ENCODE peak calls at places on chromosomes 5 and 9, in four cellular contexts. N is GM23338, G is upper lobe of left lung, V is transverse colon. F is an unnamed sample. For H3K36me3 and H3K4me1, the result is how much of the 10 kb centered on the place peaks cover.

GRCh38 chr5:176166427-176166826 is 71.8 kb upstream of the SIMC1 start:
- DNase-seq in N (no peak), G (no peak), V (no peak), F (no peak)

GRCh38 chr9:123453904-123454321 is 97.9 kb downstream of the CRB2 start:
- DNase-seq in N (no peak), G (no peak), V (peak), F (peak)

GRCh38 chr5:3002230-3002629 is 250.8 kb upstream of the IRX2 start:
- DNase-seq in N (no peak), G (no peak), V (no peak), F (no peak)

GRCh38 chr5:130912088-130912487 is 253.0 kb downstream of the HINT1 start:
- DNase-seq in N (peak), G (no peak), V (no peak), F (no peak)

GRCh38 chr9:101381118-101381517 is 3.7 kb downstream of the BAAT start:
- DNase-seq in N (no peak), G (no peak), V (no peak), F (no peak)

GRCh38 chr9:114417511-114417910 is 29.7 kb upstream of the AKNA start:
- DNase-seq in N (no peak), G (no peak), V (no peak), F (no peak)

GRCh38 chr9:135615666-135616620 is 23.4 kb downstream of the GLT6D1 start:
- DNase-seq in N (no peak), G (peak), V (no peak), F (no peak)

GRCh38 chr9:119365291-119366027 is 3.8 kb downstream of the BRINP1 start:
- DNase-seq in N (peak), G (no peak), V (no peak), F (no peak)

GRCh38 chr5:94776167-94776566 is 157.7 kb downstream of the SLF1 start:
- DNase-seq in N (no peak), G (no peak), V (no peak), F (no peak)

GRCh38 chr5:78771260-78772240 is 123.0 kb upstream of the LHFPL2 start:
- DNase-seq in N (no peak), G (no peak), V (peak), F (peak)

GRCh38 chr5:79074641-79075040 is 5.1 kb downstream of the BHMT2 start:
- DNase-seq in N (no peak), G (no peak), V (no peak), F (no peak)

GRCh38 chr5:257148-257547 is 14.3 kb upstream of the PDCD6 start:
- DNase-seq in N (no peak), G (no peak), V (no peak), F (no peak)

GRCh38 chr5:140153905-140154304 is 21.1 kb upstream of the CYSTM1 start:
- DNase-seq in N (peak), G (no peak), V (no peak), F (no peak)

GRCh38 chr9:136525841-136526499 is 19.9 kb downstream of the NOTCH1 start:
- DNase-seq in N (no peak), G (no peak), V (peak), F (peak)

GRCh38 chr5:88660947-88661869 is 221.8 kb downstream of the MEF2C start:
- DNase-seq in N (peak), G (peak), V (peak), F (no peak)

DNA sequence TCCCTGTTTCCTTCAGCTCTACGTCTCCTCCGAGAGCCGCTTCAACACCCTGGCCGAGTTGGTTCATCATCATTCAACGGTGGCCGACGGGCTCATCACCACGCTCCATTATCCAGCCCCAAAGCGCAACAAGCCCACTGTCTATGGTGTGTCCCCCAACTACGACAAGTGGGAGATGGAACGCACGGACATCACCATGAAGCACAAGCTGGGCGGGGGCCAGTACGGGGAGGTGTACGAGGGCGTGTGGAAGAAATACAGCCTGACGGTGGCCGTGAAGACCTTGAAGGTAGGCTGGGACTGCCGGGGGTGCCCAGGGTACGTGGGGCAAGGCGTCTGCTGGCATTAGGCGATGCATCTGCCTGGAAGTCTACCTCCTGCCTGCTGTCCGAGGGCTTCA is 27.7 kb downstream of the ABL1 start:
- DNase-seq in N (no peak), G (no peak), V (no peak), F (no peak)
- H3K36me3 ChIP-seq in N (under half), G (under half), V (under half), F (under half)

DNA sequence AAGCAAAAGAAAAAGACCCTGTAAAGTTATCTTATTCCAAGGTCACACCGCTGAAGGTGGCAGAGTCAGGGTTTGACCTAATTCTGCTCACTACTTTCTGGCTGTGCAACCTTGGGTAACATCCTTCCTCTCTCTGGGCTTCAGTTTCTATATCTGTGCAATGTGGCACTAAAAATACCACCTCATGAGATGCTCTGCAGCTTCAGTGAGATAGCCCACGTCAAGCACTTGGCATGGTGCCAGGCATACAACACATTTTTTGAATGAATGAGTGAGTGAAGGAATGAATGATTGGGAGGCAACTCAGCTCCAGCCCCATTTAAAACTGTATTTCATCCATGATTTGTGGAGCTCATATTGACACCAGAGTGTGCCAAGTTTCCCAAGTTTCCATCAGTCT is 62.3 kb downstream of the FOXI1 start:
- DNase-seq in N (no peak), G (no peak), V (no peak), F (no peak)
- TF ChIP-seq POLR2AphosphoS5 in N (no peak), G (no peak), V (no peak), F (no peak)

GRCh38 chr5:14673443-14673842 is 8.9 kb downstream of the OTULIN start:
- DNase-seq in N (no peak), G (no peak), V (no peak), F (no peak)

GRCh38 chr5:14672082-14672481 is 7.6 kb downstream of the OTULIN start:
- DNase-seq in N (no peak), G (no peak), V (no peak), F (no peak)

GRCh38 chr5:14675309-14675708 is 10.8 kb downstream of the OTULIN start:
- DNase-seq in N (no peak), G (no peak), V (no peak), F (no peak)

GRCh38 chr5:14671414-14671813 is 6.9 kb downstream of the OTULIN start:
- DNase-seq in N (no peak), G (no peak), V (no peak), F (no peak)

DNA sequence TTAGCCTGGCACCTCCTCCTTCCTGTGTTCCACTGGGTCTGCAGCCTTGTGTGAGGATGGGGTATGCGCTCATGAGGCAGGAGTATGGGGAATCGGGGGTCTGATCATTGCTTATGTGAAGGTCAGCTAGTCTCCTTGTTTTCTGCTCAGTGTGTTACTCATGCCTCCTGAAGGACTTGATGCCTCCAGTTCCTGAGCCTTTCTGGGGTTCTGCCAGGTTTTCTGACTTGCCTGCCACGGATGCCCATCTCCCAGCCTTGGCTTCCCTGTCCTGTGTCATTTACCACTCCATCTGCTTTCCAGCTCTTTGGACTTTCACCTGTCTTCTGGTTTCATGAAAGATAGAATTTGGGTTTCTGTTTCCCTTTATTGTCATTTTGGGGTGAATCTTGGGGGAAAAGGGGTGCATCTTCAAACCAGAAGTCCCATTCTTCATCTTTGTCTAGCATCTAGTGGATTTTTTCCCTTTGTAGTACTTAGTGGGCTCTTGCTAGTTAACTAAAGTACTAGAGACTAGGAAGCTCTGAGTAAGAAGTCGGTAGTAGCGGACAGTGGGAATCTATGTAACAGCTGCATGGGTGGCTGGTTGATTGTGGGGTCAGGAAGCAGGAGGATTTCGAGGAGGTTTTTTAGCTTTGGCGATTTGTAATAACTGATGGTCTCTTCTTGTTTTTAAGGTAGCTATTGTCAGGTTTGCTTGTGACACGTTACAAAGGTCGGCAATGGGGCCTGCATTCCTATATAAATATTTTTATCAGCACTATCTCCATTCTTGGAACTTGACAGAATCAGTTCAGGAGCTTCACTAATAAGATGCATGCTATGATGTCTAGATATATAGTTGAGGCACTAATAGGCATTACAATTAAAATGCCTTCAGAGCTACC is 8.2 kb downstream of the OTULIN start:
- DNase-seq in N (peak), G (no peak), V (no peak), F (no peak)
- H3K4me1 ChIP-seq in N (half or more), G (under half), V (under half), F (under half)

GRCh38 chr5:179889885-179890284 is 17.8 kb downstream of the TBC1D9B start:
- DNase-seq in N (no peak), G (no peak), V (no peak), F (no peak)

GRCh38 chr5:179886190-179886589 is 21.5 kb downstream of the TBC1D9B start:
- DNase-seq in N (no peak), G (no peak), V (no peak), F (no peak)

GRCh38 chr5:179885491-179886090 is 22.1 kb downstream of the TBC1D9B start:
- DNase-seq in N (no peak), G (no peak), V (no peak), F (no peak)

GRCh38 chr5:179887802-179888201 is 19.9 kb downstream of the TBC1D9B start:
- DNase-seq in N (no peak), G (no peak), V (no peak), F (no peak)

GRCh38 chr5:179887095-179887494 is 20.6 kb downstream of the TBC1D9B start:
- DNase-seq in N (no peak), G (no peak), V (no peak), F (no peak)
- H3K36me3 ChIP-seq in N (under half), G (under half), V (under half), F (half or more)

GRCh38 chr5:179793470-179794139 is at the start of gene LTC4S:
- DNase-seq in N (no peak), G (peak), V (peak), F (peak)
- TF ChIP-seq POLR2AphosphoS5 in N (no peak), G (no peak), V (peak), F (peak)

DNA sequence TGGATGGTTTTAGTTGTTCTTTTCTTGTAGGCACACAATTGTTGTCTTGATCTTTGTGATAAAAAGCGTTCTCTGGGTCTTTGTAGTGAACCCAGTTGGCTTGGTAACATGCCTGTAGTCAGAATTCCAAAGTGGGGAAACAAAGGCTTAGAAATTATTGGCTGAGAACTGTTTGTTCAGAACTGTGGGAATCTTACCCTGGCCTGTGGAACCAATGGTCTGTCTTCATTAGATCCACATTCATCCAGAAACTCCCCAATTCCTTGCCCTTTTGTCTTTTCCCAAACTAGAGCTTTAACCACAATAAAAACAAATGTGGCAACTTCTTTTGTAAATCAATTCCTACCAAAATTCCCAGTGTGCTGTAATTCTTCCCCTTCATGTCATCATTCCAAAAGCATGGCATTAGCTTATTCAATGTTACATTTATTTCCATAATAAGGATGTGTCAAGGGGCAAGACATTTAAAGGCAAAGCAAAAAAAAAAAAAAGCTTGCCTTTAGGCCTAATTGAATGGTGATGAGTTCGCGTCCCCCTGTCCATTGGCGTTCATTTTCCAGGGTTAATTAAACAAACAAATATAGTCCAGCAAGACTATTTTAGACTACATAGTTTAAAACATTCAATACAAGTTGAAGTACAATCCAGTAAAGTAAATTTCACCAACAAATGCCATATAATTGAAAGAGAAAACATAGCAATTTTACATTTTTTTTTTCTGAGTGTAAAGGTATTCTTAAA is 249.8 kb upstream of the ZNF608 start:
- DNase-seq in N (peak), G (no peak), V (no peak), F (no peak)
- H3K4me1 ChIP-seq in N (under half), G (under half), V (under half), F (under half)

DNA sequence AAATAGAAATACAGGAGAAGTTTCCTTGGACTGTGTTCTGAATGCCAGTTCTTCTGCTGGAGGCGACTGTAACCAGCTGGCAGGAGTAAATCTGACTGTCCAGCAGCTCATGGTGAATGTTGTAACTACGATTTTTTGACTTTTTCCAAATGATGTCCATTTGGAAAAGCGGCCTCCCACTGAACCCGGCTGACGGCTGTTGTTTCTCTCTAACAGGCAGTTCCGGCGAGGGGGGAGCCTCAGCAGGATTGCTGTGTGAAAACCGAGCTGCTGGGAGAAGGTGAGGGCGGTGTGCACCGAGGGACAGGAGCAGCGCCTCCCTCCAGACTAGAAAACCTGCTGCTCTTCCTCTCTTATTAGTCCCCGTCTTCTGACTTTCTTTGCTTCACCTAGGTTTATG is 91.9 kb downstream of the EHMT1 start:
- DNase-seq in N (no peak), G (no peak), V (no peak), F (no peak)
- H3K36me3 ChIP-seq in N (under half), G (under half), V (under half), F (under half)

GRCh38 chr5:137632716-137633115 is 103.2 kb downstream of the KLHL3 start:
- DNase-seq in N (no peak), G (no peak), V (no peak), F (no peak)

GRCh38 chr5:137636076-137636475 is 99.8 kb downstream of the KLHL3 start:
- DNase-seq in N (no peak), G (no peak), V (no peak), F (no peak)

GRCh38 chr5:137636846-137637515 is 98.9 kb downstream of the KLHL3 start:
- DNase-seq in N (no peak), G (peak), V (no peak), F (no peak)

GRCh38 chr5:137633896-137634295 is 102.0 kb downstream of the KLHL3 start:
- DNase-seq in N (no peak), G (peak), V (no peak), F (no peak)

DNA sequence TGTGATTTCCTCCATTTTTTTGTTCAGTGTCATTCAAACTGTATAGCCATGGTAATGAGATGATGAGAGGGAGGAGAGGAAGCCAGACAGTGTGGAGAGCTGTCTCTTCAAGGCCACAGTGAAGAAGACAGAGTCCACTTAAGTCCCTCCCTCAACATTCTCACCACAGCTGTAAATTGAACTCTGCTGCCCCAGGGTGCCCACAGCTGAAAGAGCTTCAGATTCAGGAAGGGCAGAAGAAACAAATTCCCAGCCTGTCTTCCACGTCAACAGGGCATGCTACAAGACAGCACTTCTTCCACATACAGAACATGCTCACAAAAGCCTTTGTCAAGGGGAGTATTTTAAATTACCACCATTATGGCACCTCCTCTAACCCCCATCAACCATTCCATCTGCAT is 100.4 kb downstream of the KLHL3 start:
- DNase-seq in N (no peak), G (no peak), V (no peak), F (no peak)
- TF ChIP-seq POLR2AphosphoS5 in N (no peak), G (no peak), V (no peak), F (no peak)